ENCODE peak calls at places on chromosomes 4 and X, in ten cellular contexts. W is esophagus muscularis mucosa, N is upper lobe of right lung, X is left lung, D is smooth muscle cell of the brain vasculature, V is suprapubic skin, Q is WERI-Rb-1, A is fibroblast of pulmonary artery, S is iPS-NIHi11, B is stomach. I is an unnamed sample.

GRCh38 chrX:16186380-16187007 is 19.2 kb downstream of the MAGEB17 start:
- DNase-seq in Q (no peak), B (no peak), S (no peak), A (no peak), V (no peak), W (no peak), N (no peak), D (no peak), X (no peak), I (no peak)

GRCh38 chrX:111460612-111461011 is 48.6 kb upstream of the DCX start:
- DNase-seq in D (no peak), X (no peak), W (no peak), N (no peak), S (no peak), A (no peak), Q (no peak), V (no peak), B (no peak), I (no peak)

GRCh38 chrX:20032201-20032600 is 41.3 kb upstream of the BCLAF3 start:
- DNase-seq in S (no peak), X (no peak), V (no peak), N (no peak), D (no peak), A (no peak), B (no peak), Q (no peak), W (no peak), I (no peak)

GRCh38 chr4:153947124-153947523 is 158.2 kb upstream of the SFRP2 start:
- DNase-seq in D (no peak), V (no peak), W (no peak), B (no peak), A (no peak), N (no peak), X (no peak), S (no peak), Q (no peak), I (no peak)

GRCh38 chrX:21374994-21375794 is 976 bp downstream of the CNKSR2 start:
- DNase-seq in N (no peak), B (no peak), W (no peak), D (no peak), X (no peak), V (no peak), A (no peak), Q (peak), S (peak), I (no peak)

GRCh38 chr4:76305971-76306881 is at the start of gene STBD1:
- DNase-seq in X (peak), V (peak), A (peak), N (peak), Q (peak), B (peak), W (no peak), S (peak), D (no peak), I (peak)

GRCh38 chrX:148372925-148373324 is 127.5 kb upstream of the AFF2 start:
- DNase-seq in Q (no peak), B (no peak), A (no peak), S (no peak), X (no peak), W (no peak), N (no peak), D (no peak), V (no peak), I (no peak)

GRCh38 chr4:122666527-122667245 is 45.8 kb upstream of the IL21 start:
- DNase-seq in B (no peak), S (no peak), A (peak), N (no peak), D (peak), Q (no peak), W (no peak), V (no peak), X (no peak), I (no peak)

GRCh38 chrX:128518508-128518907 is 466.3 kb upstream of the ACTRT1 start:
- DNase-seq in V (no peak), A (peak), X (no peak), Q (peak), W (no peak), S (peak), D (no peak), N (no peak), B (no peak), I (no peak)

GRCh38 chr4:7960790-7961655 is 21.4 kb upstream of the AFAP1 start:
- DNase-seq in A (peak), D (no peak), B (no peak), Q (no peak), S (no peak), V (no peak), W (peak), X (peak), N (no peak), I (peak)

GRCh38 chr4:75715105-75715799 is 9.1 kb upstream of the USO1 start:
- DNase-seq in X (no peak), A (peak), D (no peak), B (no peak), V (no peak), Q (no peak), N (no peak), W (no peak), S (no peak), I (no peak)

GRCh38 chr4:28518781-28519180 is 1658.1 kb downstream of the STIM2 start:
- DNase-seq in A (peak), B (no peak), D (no peak), X (no peak), N (no peak), Q (no peak), W (no peak), S (no peak), V (no peak), I (no peak)

GRCh38 chrX:132837126-132837525 is 121.3 kb downstream of the HS6ST2 start:
- DNase-seq in D (no peak), N (no peak), A (peak), S (no peak), B (no peak), X (no peak), V (no peak), Q (no peak), W (no peak), I (no peak)

GRCh38 chr4:61678297-61678696 is 478.2 kb downstream of the ADGRL3 start:
- DNase-seq in V (no peak), D (no peak), S (no peak), N (no peak), A (no peak), Q (no peak), W (no peak), X (no peak), B (no peak), I (no peak)

GRCh38 chrX:97639526-97639925 is 755.8 kb downstream of the RPA4 start:
- DNase-seq in N (no peak), X (no peak), V (no peak), B (no peak), S (peak), W (no peak), D (no peak), Q (peak), A (no peak), I (no peak)

GRCh38 chr4:7559741-7560376 is 125.1 kb upstream of the PSAPL1 start:
- DNase-seq in Q (no peak), B (no peak), N (no peak), V (no peak), X (no peak), D (no peak), A (no peak), W (no peak), S (no peak), I (no peak)

GRCh38 chr4:33722800-33723511 is 2521.4 kb downstream of the ARAP2 start:
- DNase-seq in A (peak), W (no peak), X (no peak), S (no peak), Q (no peak), B (no peak), D (no peak), N (no peak), V (no peak), I (no peak)

GRCh38 chrX:130887392-130887791 is 15.6 kb downstream of the ENOX2 start:
- DNase-seq in X (no peak), Q (no peak), W (no peak), B (no peak), S (no peak), D (no peak), A (no peak), N (no peak), V (no peak), I (no peak)

GRCh38 chr4:126583509-126583908 is 1049.2 kb upstream of the INTU start:
- DNase-seq in W (no peak), V (no peak), B (no peak), D (no peak), A (peak), X (no peak), N (no peak), Q (peak), S (peak), I (no peak)

GRCh38 chrX:153867139-153867538 is 18.8 kb downstream of the L1CAM start:
- DNase-seq in N (no peak), V (no peak), Q (no peak), W (no peak), A (no peak), D (no peak), S (no peak), X (no peak), B (no peak), I (no peak)

GRCh38 chr4:94484818-94485217 is 33.1 kb downstream of the PDLIM5 start:
- DNase-seq in Q (no peak), B (no peak), D (no peak), A (no peak), N (no peak), V (no peak), X (no peak), S (no peak), W (no peak), I (no peak)

GRCh38 chr4:101682946-101683345 is 107.6 kb upstream of the BANK1 start:
- DNase-seq in Q (no peak), B (no peak), S (no peak), A (no peak), V (no peak), X (no peak), W (no peak), D (no peak), N (no peak), I (no peak)

GRCh38 chr4:1375051-1375721 is 28.2 kb downstream of the UVSSA start:
- DNase-seq in W (no peak), B (no peak), X (no peak), Q (peak), S (no peak), N (peak), D (no peak), A (no peak), V (no peak), I (no peak)

GRCh38 chr4:60500860-60501259 is 699.3 kb upstream of the ADGRL3 start:
- DNase-seq in V (no peak), S (no peak), Q (no peak), X (no peak), N (no peak), D (no peak), A (no peak), W (no peak), B (no peak), I (no peak)

GRCh38 chrX:23938690-23939089 is 30.9 kb downstream of the CXorf58 start:
- DNase-seq in X (no peak), N (no peak), D (no peak), V (no peak), Q (no peak), A (peak), S (no peak), W (no peak), B (no peak), I (no peak)